ENCODE peak calls at places on chromosomes 5 and 9, in four cellular contexts. D is DMS79; U is CD8-positive, alpha-beta memory T cell; K is cardiac muscle cell. N is an unnamed sample.

GRCh38 chr5:78547731-78548189 is 100.8 kb downstream of the LHFPL2 start:
- DNase-seq in K (no peak), D (no peak), U (no peak), N (peak; percentile 95)

GRCh38 chr5:137572042-137572695 is 73.0 kb upstream of the SPOCK1 start:
- DNase-seq in K (no peak), D (no peak), U (no peak), N (no peak)

GRCh38 chr9:129323376-129323998 is 145.4 kb upstream of the IER5L start:
- DNase-seq in K (no peak), D (no peak), U (no peak), N (no peak)

GRCh38 chr5:132046915-132047314 is 13.5 kb upstream of the IL3 start:
- DNase-seq in U (no peak), K (no peak), D (no peak), N (no peak)

GRCh38 chr5:149822310-149822709 is 92.2 kb downstream of the PPARGC1B start:
- DNase-seq in U (no peak), D (no peak), K (no peak), N (no peak)

GRCh38 chr5:92801921-92802320 is 779.1 kb downstream of the NR2F1-AS1 start:
- DNase-seq in D (no peak), K (peak; percentile 49), U (no peak), N (no peak)

GRCh38 chr9:4344946-4345345 is 45.1 kb upstream of the GLIS3 start:
- DNase-seq in U (no peak), D (no peak), K (no peak), N (peak; percentile 46)

GRCh38 chr9:129613520-129614175 is 7.3 kb downstream of the C9orf50 start:
- DNase-seq in U (no peak), K (no peak), D (peak; percentile 61), N (no peak)

GRCh38 chr9:114082017-114082735 is 4.1 kb upstream of the AMBP start:
- DNase-seq in D (peak; percentile 57), U (peak; percentile 69), K (peak; percentile 92), N (peak; percentile 88)

GRCh38 chr9:129644902-129645301 is 3.0 kb upstream of the ASB6 start:
- DNase-seq in U (no peak), D (no peak), K (no peak), N (no peak)

GRCh38 chr5:172410160-172410559 is 44.2 kb downstream of the SH3PXD2B start:
- DNase-seq in D (no peak), K (no peak), U (no peak), N (peak; percentile 73)

GRCh38 chr5:95939465-95939864 is 22.2 kb downstream of the ELL2 start:
- DNase-seq in D (no peak), U (no peak), K (no peak), N (no peak)

GRCh38 chr5:58751222-58751621 is 168.3 kb downstream of the RAB3C start:
- DNase-seq in D (no peak), K (no peak), U (no peak), N (peak; percentile 86)

GRCh38 chr9:93308158-93308602 is 124.2 kb downstream of the WNK2 start:
- DNase-seq in K (no peak), U (no peak), D (no peak), N (no peak)

GRCh38 chr9:133734600-133735414 is 3.3 kb downstream of the SARDH start:
- DNase-seq in K (no peak), D (no peak), U (no peak), N (no peak)

GRCh38 chr5:143932584-143932983 is 120.6 kb downstream of the HMHB1 start:
- DNase-seq in D (no peak), U (no peak), K (no peak), N (no peak)